ENCODE peak calls at places on chromosome 3, in eight cellular contexts. One of them, this sample, is unnamed.

GRCh38 chr3:172915911-172916514 is 165.5 kb downstream of the ECT2 start:
- DNase-seq in AG09309: no peak
- DNase-seq in M059J: peak; percentile 81
- DNase-seq in WTC11: no peak
- DNase-seq in left ventricle myocardium inferior: no peak
- DNase-seq in NCI-H226: peak; percentile 49
- DNase-seq in cardiac fibroblast: no peak
- DNase-seq in activated T-helper 9 cell treated with anti-CD3 and anti-CD28 coated beads, Interleukin-2, amount 50 U/mL, for 16 hours: no peak
- DNase-seq in this sample: peak; percentile 62

GRCh38 chr3:23202203-23202920 is 765 bp upstream of the UBE2E2 start:
- DNase-seq in AG09309: no peak
- DNase-seq in M059J: no peak
- DNase-seq in WTC11: peak; percentile 62
- DNase-seq in left ventricle myocardium inferior: no peak
- DNase-seq in NCI-H226: no peak
- DNase-seq in cardiac fibroblast: peak; percentile 23
- DNase-seq in activated T-helper 9 cell treated with anti-CD3 and anti-CD28 coated beads, Interleukin-2, amount 50 U/mL, for 16 hours: peak; percentile 8
- DNase-seq in this sample: peak; percentile 2

GRCh38 chr3:192570757-192571156 is 156.6 kb downstream of the FGF12 start:
- DNase-seq in AG09309: no peak
- DNase-seq in M059J: peak; percentile 53
- DNase-seq in WTC11: no peak
- DNase-seq in left ventricle myocardium inferior: no peak
- DNase-seq in NCI-H226: peak; percentile 26
- DNase-seq in cardiac fibroblast: peak; percentile 13
- DNase-seq in activated T-helper 9 cell treated with anti-CD3 and anti-CD28 coated beads, Interleukin-2, amount 50 U/mL, for 16 hours: no peak
- DNase-seq in this sample: peak; percentile 59

GRCh38 chr3:194161181-194162045 is 25.5 kb downstream of the HES1 start:
- DNase-seq in AG09309: no peak
- DNase-seq in M059J: no peak
- DNase-seq in WTC11: no peak
- DNase-seq in left ventricle myocardium inferior: no peak
- DNase-seq in NCI-H226: no peak
- DNase-seq in cardiac fibroblast: no peak
- DNase-seq in activated T-helper 9 cell treated with anti-CD3 and anti-CD28 coated beads, Interleukin-2, amount 50 U/mL, for 16 hours: no peak
- DNase-seq in this sample: no peak

GRCh38 chr3:152516195-152516594 is 247.5 kb downstream of the MBNL1 start:
- DNase-seq in AG09309: no peak
- DNase-seq in M059J: no peak
- DNase-seq in WTC11: no peak
- DNase-seq in left ventricle myocardium inferior: no peak
- DNase-seq in NCI-H226: no peak
- DNase-seq in cardiac fibroblast: no peak
- DNase-seq in activated T-helper 9 cell treated with anti-CD3 and anti-CD28 coated beads, Interleukin-2, amount 50 U/mL, for 16 hours: no peak
- DNase-seq in this sample: no peak

GRCh38 chr3:154224366-154224765 is 99.9 kb downstream of the DHX36 start:
- DNase-seq in AG09309: no peak
- DNase-seq in M059J: no peak
- DNase-seq in WTC11: no peak
- DNase-seq in left ventricle myocardium inferior: no peak
- DNase-seq in NCI-H226: no peak
- DNase-seq in cardiac fibroblast: no peak
- DNase-seq in activated T-helper 9 cell treated with anti-CD3 and anti-CD28 coated beads, Interleukin-2, amount 50 U/mL, for 16 hours: no peak
- DNase-seq in this sample: no peak

GRCh38 chr3:66889758-66890576 is 108.1 kb upstream of the KBTBD8 start:
- DNase-seq in AG09309: no peak
- DNase-seq in M059J: no peak
- DNase-seq in WTC11: no peak
- DNase-seq in left ventricle myocardium inferior: no peak
- DNase-seq in NCI-H226: no peak
- DNase-seq in cardiac fibroblast: no peak
- DNase-seq in activated T-helper 9 cell treated with anti-CD3 and anti-CD28 coated beads, Interleukin-2, amount 50 U/mL, for 16 hours: no peak
- DNase-seq in this sample: no peak

GRCh38 chr3:184241447-184242296 is 7.1 kb downstream of the ALG3 start:
- DNase-seq in AG09309: no peak
- DNase-seq in M059J: no peak
- DNase-seq in WTC11: peak; percentile 55
- DNase-seq in left ventricle myocardium inferior: peak; percentile 45
- DNase-seq in NCI-H226: no peak
- DNase-seq in cardiac fibroblast: peak; percentile 64
- DNase-seq in activated T-helper 9 cell treated with anti-CD3 and anti-CD28 coated beads, Interleukin-2, amount 50 U/mL, for 16 hours: no peak
- DNase-seq in this sample: no peak

GRCh38 chr3:71062920-71063767 is 520.4 kb downstream of the FOXP1 start:
- DNase-seq in AG09309: no peak
- DNase-seq in M059J: peak; percentile 42
- DNase-seq in WTC11: no peak
- DNase-seq in left ventricle myocardium inferior: no peak
- DNase-seq in NCI-H226: no peak
- DNase-seq in cardiac fibroblast: no peak
- DNase-seq in activated T-helper 9 cell treated with anti-CD3 and anti-CD28 coated beads, Interleukin-2, amount 50 U/mL, for 16 hours: no peak
- DNase-seq in this sample: no peak

GRCh38 chr3:104286645-104287044 is 1080.1 kb upstream of the ALCAM start:
- DNase-seq in AG09309: no peak
- DNase-seq in M059J: no peak
- DNase-seq in WTC11: no peak
- DNase-seq in left ventricle myocardium inferior: no peak
- DNase-seq in NCI-H226: no peak
- DNase-seq in cardiac fibroblast: no peak
- DNase-seq in activated T-helper 9 cell treated with anti-CD3 and anti-CD28 coated beads, Interleukin-2, amount 50 U/mL, for 16 hours: no peak
- DNase-seq in this sample: no peak

This sample was measured in NCI-H1092 treated with DMSO at 0.1 percent for 48 hours.